ENCODE peak calls at places on chromosomes 5 and 9, in ten cellular contexts. Q is heart left ventricle, F is suprapubic skin, H is brain microvascular endothelial cell, P is neural progenitor cell, G is PC-9, C is left ventricle myocardium inferior, B is pancreas, K is lung, E is adrenal gland. T is an unnamed sample.

GRCh38 chr5:143182901-143183820 is 220.3 kb downstream of the NR3C1 start:
- DNase-seq in G (no peak), B (no peak), E (no peak), K (no peak), Q (no peak), P (no peak), H (no peak), F (no peak), C (peak), T (no peak)

GRCh38 chr9:81915801-81916505 is 12.3 kb upstream of the SPATA31D4 start:
- DNase-seq in E (no peak), C (no peak), Q (no peak), F (no peak), B (no peak), G (peak), P (no peak), H (no peak), K (no peak), T (no peak)

GRCh38 chr9:85727500-85727899 is 14.3 kb downstream of the AGTPBP1 start:
- DNase-seq in H (no peak), G (no peak), B (no peak), K (no peak), P (no peak), C (no peak), F (no peak), Q (no peak), E (no peak), T (no peak)

GRCh38 chr5:171838066-171838465 is 52.4 kb downstream of the SMIM23 start:
- DNase-seq in H (no peak), F (no peak), P (no peak), G (no peak), E (no peak), Q (no peak), B (no peak), C (no peak), K (no peak), T (no peak)

GRCh38 chr9:105154723-105155191 is 89.7 kb upstream of the SLC44A1 start:
- DNase-seq in G (no peak), C (no peak), P (no peak), H (no peak), F (no peak), B (no peak), Q (no peak), E (peak), K (no peak), T (no peak)

GRCh38 chr5:140311011-140311467 is 8.1 kb upstream of the PFDN1 start:
- DNase-seq in H (peak), E (no peak), Q (no peak), C (no peak), G (no peak), K (no peak), F (no peak), B (no peak), P (no peak), T (no peak)

GRCh38 chr9:85224729-85225128 is 517.0 kb downstream of the AGTPBP1 start:
- DNase-seq in Q (no peak), H (peak), B (no peak), C (no peak), F (no peak), K (no peak), P (no peak), E (no peak), G (no peak), T (no peak)

GRCh38 chr5:123665822-123666371 is 153.9 kb downstream of the CSNK1G3 start:
- DNase-seq in E (no peak), Q (no peak), H (no peak), G (no peak), K (no peak), F (no peak), B (no peak), C (no peak), P (no peak), T (no peak)

GRCh38 chr5:107979900-107980299 is 309.2 kb upstream of the EFNA5 start:
- DNase-seq in G (no peak), F (no peak), P (no peak), H (no peak), B (no peak), E (no peak), Q (no peak), K (no peak), C (no peak), T (no peak)

GRCh38 chr5:135835766-135836165 is 1.3 kb downstream of the SLC25A48 start:
- DNase-seq in H (no peak), Q (no peak), K (no peak), G (no peak), P (no peak), C (no peak), B (no peak), F (no peak), E (no peak), T (no peak)

GRCh38 chr9:101478906-101479305 is 43.3 kb upstream of the ALDOB start:
- DNase-seq in E (no peak), G (no peak), B (no peak), F (no peak), C (no peak), H (no peak), P (no peak), K (no peak), Q (no peak), T (no peak)

GRCh38 chr5:180673371-180674252 is 24.2 kb upstream of the FLT4 start:
- DNase-seq in K (no peak), H (no peak), C (no peak), B (no peak), E (no peak), G (no peak), F (no peak), P (peak), Q (no peak), T (peak)

GRCh38 chr5:97044057-97044456 is 98.4 kb downstream of the LIX1 start:
- DNase-seq in E (no peak), F (no peak), H (peak), B (no peak), P (peak), G (no peak), C (peak), Q (no peak), K (no peak), T (peak)

GRCh38 chr5:38596997-38597396 is 40.6 kb upstream of the LIFR start:
- DNase-seq in C (no peak), B (no peak), H (no peak), Q (no peak), F (no peak), K (no peak), G (no peak), P (peak), E (no peak), T (no peak)

GRCh38 chr5:61328791-61329617 is 3.1 kb upstream of the ZSWIM6 start:
- DNase-seq in H (no peak), E (no peak), K (no peak), C (no peak), F (no peak), Q (no peak), G (no peak), B (no peak), P (peak), T (no peak)

GRCh38 chr5:177466861-177467260 is 6.6 kb downstream of the DBN1 start:
- DNase-seq in E (no peak), Q (no peak), C (no peak), H (no peak), P (no peak), K (no peak), B (no peak), G (no peak), F (no peak), T (no peak)

GRCh38 chr9:18723366-18723765 is 249.4 kb downstream of the ADAMTSL1 start:
- DNase-seq in P (no peak), H (no peak), K (no peak), B (no peak), E (no peak), C (no peak), G (no peak), F (no peak), Q (no peak), T (no peak)

GRCh38 chr5:40649493-40650030 is 30.2 kb upstream of the PTGER4 start:
- DNase-seq in G (no peak), Q (no peak), C (no peak), B (no peak), E (no peak), F (no peak), P (no peak), H (no peak), K (no peak), T (no peak)

GRCh38 chr5:62083247-62083646 is 222.8 kb upstream of the KIF2A start:
- DNase-seq in C (no peak), Q (no peak), K (peak), F (no peak), E (no peak), P (no peak), H (no peak), B (no peak), G (no peak), T (no peak)

GRCh38 chr9:132728071-132728470 is 57.8 kb downstream of the GTF3C4 start:
- DNase-seq in C (no peak), G (no peak), Q (no peak), H (no peak), P (no peak), K (no peak), B (no peak), E (no peak), F (no peak), T (no peak)

GRCh38 chr5:180844432-180844831 is 16.6 kb downstream of the ZFP62 start:
- DNase-seq in G (no peak), H (no peak), Q (no peak), K (no peak), C (no peak), P (no peak), E (no peak), F (no peak), B (no peak), T (no peak)

GRCh38 chr9:36039696-36040095 is 3.0 kb downstream of the RECK start:
- DNase-seq in C (no peak), F (no peak), K (no peak), Q (no peak), G (no peak), P (no peak), B (no peak), H (no peak), E (no peak), T (no peak)

DNA sequence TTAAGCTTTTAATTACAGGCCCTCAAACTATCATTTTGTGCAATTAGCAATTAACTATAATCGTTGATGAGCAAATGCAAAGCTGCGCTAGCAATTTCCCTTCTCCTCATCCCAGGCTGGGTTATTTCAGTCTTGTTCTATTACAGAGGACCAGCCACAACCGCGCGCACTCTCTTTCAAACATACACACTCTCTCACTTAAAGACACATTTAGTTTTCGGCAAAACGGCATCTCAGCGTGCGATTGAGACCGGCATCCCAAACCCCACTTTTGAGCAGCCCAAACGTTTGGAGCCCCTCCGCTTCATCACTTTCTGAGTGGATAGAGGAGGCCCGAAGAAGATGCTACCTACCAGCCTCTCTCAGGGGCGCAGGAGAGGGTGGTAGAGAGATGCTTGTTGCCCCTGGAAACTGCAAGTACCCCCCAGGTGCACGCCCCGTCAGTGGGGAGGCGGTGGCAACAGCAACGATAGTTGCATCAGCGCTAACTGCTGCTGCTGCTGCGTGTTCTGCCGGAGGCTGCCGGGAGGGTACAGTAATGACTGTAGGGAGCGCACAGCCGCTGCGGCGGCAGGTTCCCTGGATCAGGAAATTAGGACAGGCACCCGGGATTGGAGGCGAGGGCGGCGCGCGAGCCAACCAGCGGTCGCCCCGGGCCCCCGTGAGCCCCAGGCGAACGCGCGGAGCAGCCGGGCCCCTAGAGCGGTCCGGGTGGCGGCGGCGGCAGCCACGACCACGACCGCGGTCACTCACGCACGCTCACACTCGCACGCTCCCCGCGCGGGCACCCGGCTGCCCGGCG is 510 bp upstream of the VLDLR start:
- DNase-seq in E (peak), B (peak), H (peak), K (peak), F (peak), C (peak), P (peak), G (peak), Q (peak), T (peak)
- TF ChIP-seq CTCF in E (peak), B (no peak), H (peak), K (no peak), F (no peak), C (peak), P (no peak), G (no peak), Q (no peak), T (peak)

GRCh38 chr9:130451004-130451390 is 6.2 kb downstream of the ASS1 start:
- DNase-seq in F (no peak), C (peak), K (no peak), B (peak), H (no peak), Q (no peak), G (no peak), E (peak), P (no peak), T (no peak)
- H3K27ac ChIP-seq in F (peak), C (peak), K (peak), B (peak), H (no peak), Q (peak), G (no peak), E (peak), P (no peak), T (peak)

GRCh38 chr9:135166566-135166965 is 79.1 kb downstream of the OLFM1 start:
- DNase-seq in E (no peak), C (no peak), F (no peak), Q (no peak), G (no peak), B (no peak), P (no peak), H (no peak), K (no peak), T (no peak)
- TF ChIP-seq CTCF in E (no peak), C (no peak), F (no peak), Q (no peak), G (no peak), B (no peak), P (no peak), H (no peak), K (no peak), T (no peak)

GRCh38 chr5:3058930-3059329 is 307.5 kb upstream of the IRX2 start:
- DNase-seq in Q (no peak), C (no peak), B (no peak), F (no peak), H (no peak), E (no peak), G (no peak), P (no peak), K (no peak), T (no peak)

GRCh38 chr5:3060283-3060682 is 308.8 kb upstream of the IRX2 start:
- DNase-seq in H (no peak), F (no peak), B (no peak), P (no peak), G (no peak), Q (no peak), E (no peak), C (no peak), K (no peak), T (no peak)

GRCh38 chr5:3056901-3057300 is 305.4 kb upstream of the IRX2 start:
- DNase-seq in H (no peak), E (no peak), P (no peak), C (no peak), Q (no peak), F (no peak), G (no peak), B (no peak), K (no peak), T (no peak)

DNA sequence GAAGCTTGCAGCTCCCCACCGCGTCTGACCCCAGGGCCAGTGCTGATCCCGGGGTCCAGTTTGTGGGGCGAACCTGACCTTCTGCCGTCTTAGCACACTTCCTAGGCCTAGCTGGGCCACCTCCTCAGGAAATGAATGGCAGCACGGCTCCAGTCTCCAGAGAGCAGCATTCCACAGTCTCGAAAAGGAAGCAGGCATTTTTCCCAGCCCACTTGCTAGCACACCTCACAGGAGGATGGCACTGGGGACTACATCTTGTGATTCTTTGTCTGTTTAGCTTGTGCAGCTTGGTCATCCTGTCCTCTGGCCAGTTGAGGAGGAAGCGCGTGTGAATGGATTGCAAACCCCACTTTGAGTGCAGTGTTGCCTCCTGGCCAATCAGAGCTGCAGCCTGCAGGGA is 308.0 kb upstream of the IRX2 start:
- DNase-seq in B (no peak), K (no peak), Q (no peak), H (no peak), P (no peak), C (no peak), F (no peak), E (no peak), G (no peak), T (no peak)
- H3K27ac ChIP-seq in B (no peak), K (no peak), Q (no peak), H (no peak), P (no peak), C (no peak), F (no peak), E (no peak), G (no peak), T (no peak)

DNA sequence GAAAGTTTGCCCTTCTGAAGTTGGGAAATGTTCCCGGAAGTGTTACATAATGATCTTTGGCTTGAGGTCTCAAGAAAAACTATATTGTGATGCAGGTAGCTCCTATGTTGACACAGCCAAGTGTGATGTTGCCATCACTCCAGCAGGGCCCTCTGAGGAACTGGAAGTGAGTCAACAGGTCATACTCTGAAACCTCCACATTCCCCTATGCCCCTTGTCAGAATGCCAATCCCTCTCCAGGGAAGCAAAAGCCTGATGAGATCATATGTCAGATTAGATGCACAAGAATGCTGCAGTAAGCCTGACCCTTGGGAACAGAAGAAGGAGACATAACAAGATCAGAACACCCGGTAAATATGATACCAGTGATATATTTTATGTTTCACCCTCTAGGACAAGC is 66.8 kb upstream of the ITGA2 start:
- DNase-seq in P (peak), B (no peak), H (peak), F (no peak), C (no peak), G (peak), Q (no peak), E (peak), K (peak), T (no peak)
- TF ChIP-seq CTCF in P (no peak), B (no peak), H (peak), F (no peak), C (no peak), G (no peak), Q (no peak), E (no peak), K (no peak), T (no peak)

GRCh38 chr5:6457592-6457991 is 8.9 kb downstream of the UBE2QL1 start:
- DNase-seq in H (no peak), P (no peak), Q (no peak), G (no peak), E (no peak), B (no peak), C (no peak), F (no peak), K (no peak), T (no peak)
- H3K27ac ChIP-seq in H (no peak), P (no peak), Q (no peak), G (no peak), E (no peak), B (no peak), C (peak), F (no peak), K (no peak), T (no peak)

GRCh38 chr9:87500894-87501656 is 3.4 kb downstream of the DAPK1 start:
- DNase-seq in K (no peak), B (no peak), C (no peak), H (no peak), F (no peak), E (no peak), G (no peak), Q (no peak), P (no peak), T (no peak)
- TF ChIP-seq CTCF in K (no peak), B (no peak), C (no peak), H (no peak), F (no peak), E (no peak), G (no peak), Q (no peak), P (no peak), T (no peak)

GRCh38 chr5:11595045-11595444 is 309.2 kb downstream of the CTNND2 start:
- DNase-seq in B (no peak), K (no peak), E (no peak), G (no peak), Q (no peak), P (no peak), C (no peak), F (no peak), H (no peak), T (no peak)
- H3K27ac ChIP-seq in B (peak), K (no peak), E (no peak), G (no peak), Q (no peak), P (no peak), C (no peak), F (no peak), H (no peak), T (no peak)

DNA sequence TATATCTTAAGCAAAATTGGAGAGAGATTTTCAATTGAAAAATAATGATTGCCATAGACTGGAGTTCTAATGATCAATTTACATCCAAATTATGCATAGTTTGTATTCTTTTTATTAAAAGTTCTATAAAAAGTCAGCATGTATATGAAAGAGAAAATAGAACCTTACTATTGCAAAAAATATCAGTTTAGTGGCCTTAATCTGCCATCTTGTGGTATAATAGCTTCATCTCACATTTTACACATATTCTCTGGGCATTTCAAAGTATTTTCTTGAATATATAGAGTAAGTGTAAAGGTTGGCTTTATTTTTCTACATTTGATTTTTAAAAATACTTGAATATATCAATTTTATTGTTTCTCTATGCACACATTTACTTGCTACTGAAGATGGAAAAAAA is 1858.6 kb upstream of the CDH9 start:
- DNase-seq in G (no peak), P (no peak), B (no peak), H (no peak), F (no peak), E (no peak), C (no peak), Q (no peak), K (no peak), T (no peak)
- TF ChIP-seq CTCF in G (peak), P (peak), B (no peak), H (no peak), F (no peak), E (no peak), C (no peak), Q (no peak), K (no peak), T (no peak)

GRCh38 chr5:147436596-147436995 is 73.3 kb downstream of the DPYSL3 start:
- DNase-seq in H (no peak), C (no peak), E (no peak), Q (no peak), B (no peak), P (no peak), K (no peak), F (no peak), G (no peak), T (no peak)
- H3K27ac ChIP-seq in H (no peak), C (no peak), E (no peak), Q (no peak), B (no peak), P (peak), K (no peak), F (no peak), G (no peak), T (no peak)

T was measured in kidney.